ENCODE peak calls at places on chromosome 9, in eight cellular contexts. D is MM.1S; G is iris pigment epithelial cell; P is HEK293T; K is dorsolateral prefrontal cortex; N is mucosa of descending colon; E is activated B cell treated with CpG ODN at 0.5 μM for 24 hours; X is stimulated activated CD8-positive, alpha-beta memory T cell treated with anti-CD3 and anti-CD28 coated beads, Interleukin-2, amount 100 ng/mL, for 48 hours. M is an unnamed sample.
A peak's percentile ranks its signal among the peaks of the same experiment; 100 is the strongest.

GRCh38 chr9:85731128-85731630 is 10.6 kb downstream of the AGTPBP1 start:
- DNase-seq in G (no peak), K (no peak), N (no peak), X (no peak), E (no peak), P (no peak), D (no peak), M (no peak)

GRCh38 chr9:79555474-79555873 is 16.3 kb upstream of the TLE4 start:
- DNase-seq in K (no peak), N (no peak), E (no peak), P (no peak), G (no peak), X (no peak), D (no peak), M (no peak)

GRCh38 chr9:132935021-132935420 is 9.4 kb downstream of the TSC1 start:
- DNase-seq in N (no peak), X (no peak), K (no peak), D (no peak), P (no peak), E (no peak), G (no peak), M (no peak)

GRCh38 chr9:19030899-19031298 is 2.1 kb downstream of the SAXO1 start:
- DNase-seq in K (no peak), G (no peak), D (no peak), X (no peak), E (no peak), P (no peak), N (no peak), M (no peak)

GRCh38 chr9:27278374-27278773 is 18.6 kb downstream of the EQTN start:
- DNase-seq in E (no peak), K (no peak), D (no peak), G (no peak), P (no peak), X (no peak), N (no peak), M (no peak)

GRCh38 chr9:4315582-4316215 is 15.8 kb upstream of the GLIS3 start:
- DNase-seq in K (peak; percentile 70), P (peak; percentile 62), G (peak; percentile 78), N (peak; percentile 86), X (peak; percentile 63), E (peak; percentile 36), D (peak; percentile 74), M (peak; percentile 81)

GRCh38 chr9:107158321-107158720 is 124.8 kb upstream of the RAD23B start:
- DNase-seq in G (peak; percentile 58), N (no peak), D (no peak), K (no peak), X (no peak), E (no peak), P (peak; percentile 52), M (no peak)

GRCh38 chr9:18826248-18826647 is 206.8 kb downstream of the SAXO1 start:
- DNase-seq in D (no peak), K (no peak), E (no peak), P (no peak), N (no peak), G (no peak), X (no peak), M (no peak)

GRCh38 chr9:14308751-14309140 is 5.2 kb downstream of the NFIB start:
- DNase-seq in X (no peak), G (no peak), N (no peak), E (no peak), K (no peak), D (no peak), P (no peak), M (no peak)

GRCh38 chr9:69425402-69425801 is 100.4 kb downstream of the ENTREP1 start:
- DNase-seq in N (no peak), G (no peak), E (no peak), K (peak; percentile 57), D (no peak), P (no peak), X (no peak), M (no peak)

GRCh38 chr9:22416692-22417060 is 29.9 kb upstream of the DMRTA1 start:
- DNase-seq in E (no peak), N (no peak), X (no peak), D (no peak), G (peak; percentile 71), P (no peak), K (no peak), M (no peak)

GRCh38 chr9:98846081-98846480 is 38.6 kb downstream of the GALNT12 start:
- DNase-seq in K (no peak), D (no peak), E (no peak), X (no peak), P (no peak), N (no peak), G (no peak), M (no peak)

GRCh38 chr9:111839387-111839786 is 44.6 kb upstream of the SHOC1 start:
- DNase-seq in D (no peak), K (no peak), N (no peak), E (no peak), G (peak; percentile 86), X (no peak), P (no peak), M (peak; percentile 70)

GRCh38 chr9:93450817-93451761 is at the start of gene FAM120A:
- DNase-seq in D (peak; percentile 85), K (no peak), G (peak; percentile 79), X (peak; percentile 65), P (peak; percentile 74), N (peak; percentile 88), E (peak; percentile 68), M (peak; percentile 90)

GRCh38 chr9:22657713-22658112 is 211.1 kb downstream of the DMRTA1 start:
- DNase-seq in X (no peak), P (no peak), K (no peak), D (no peak), N (no peak), G (no peak), E (no peak), M (no peak)

GRCh38 chr9:98943682-98944129 is at the start of gene COL15A1:
- DNase-seq in G (peak; percentile 13), N (no peak), D (no peak), P (peak; percentile 41), E (no peak), K (no peak), X (no peak), M (peak; percentile 66)

GRCh38 chr9:81682797-81683196 is 6.5 kb downstream of the TLE1 start:
- DNase-seq in D (no peak), K (no peak), N (peak; percentile 39), G (peak; percentile 68), E (no peak), P (no peak), X (no peak), M (no peak)

GRCh38 chr9:83070257-83070656 is 7.3 kb upstream of the RASEF start:
- DNase-seq in P (no peak), X (no peak), G (peak; percentile 35), E (no peak), N (no peak), D (no peak), K (no peak), M (no peak)

GRCh38 chr9:121622842-121623203 is 28.6 kb upstream of the DAB2IP start:
- DNase-seq in G (peak; percentile 41), X (no peak), D (no peak), P (no peak), N (no peak), K (no peak), E (no peak), M (no peak)

GRCh38 chr9:113274474-113275146 is 762 bp downstream of the CDC26 start:
- DNase-seq in P (peak; percentile 55), D (peak; percentile 74), X (no peak), G (peak; percentile 57), N (no peak), E (no peak), K (no peak), M (no peak)

GRCh38 chr9:113254991-113255390 is 20.4 kb downstream of the CDC26 start:
- DNase-seq in K (no peak), D (no peak), E (no peak), N (no peak), X (no peak), P (no peak), G (no peak), M (no peak)

GRCh38 chr9:16445141-16445920 is 425.1 kb downstream of the BNC2 start:
- DNase-seq in D (no peak), N (no peak), G (peak; percentile 78), K (no peak), X (no peak), P (no peak), E (no peak), M (no peak)

GRCh38 chr9:138003485-138004190 is 126.1 kb downstream of the CACNA1B start:
- DNase-seq in E (no peak), D (no peak), G (no peak), N (no peak), K (no peak), X (no peak), P (no peak), M (no peak)

GRCh38 chr9:16705121-16705604 is 165.3 kb downstream of the BNC2 start:
- DNase-seq in K (no peak), E (no peak), D (no peak), N (peak; percentile 53), G (peak; percentile 89), X (no peak), P (peak; percentile 50), M (peak; percentile 89)

GRCh38 chr9:110214090-110214489 is 6.1 kb upstream of the C9orf152 start:
- DNase-seq in E (no peak), N (no peak), D (no peak), K (no peak), P (no peak), G (no peak), X (no peak), M (no peak)

GRCh38 chr9:130069048-130069447 is 15.3 kb downstream of the GPR107 start:
- DNase-seq in N (no peak), D (no peak), X (no peak), E (no peak), G (no peak), P (no peak), K (no peak), M (no peak)

GRCh38 chr9:136010615-136011341 is 49.6 kb upstream of the UBAC1 start:
- DNase-seq in N (no peak), D (no peak), P (no peak), K (no peak), E (no peak), G (no peak), X (no peak), M (peak; percentile 60)

GRCh38 chr9:28155671-28156070 is 582.4 kb upstream of the C9orf72 start:
- DNase-seq in G (no peak), P (no peak), D (no peak), N (no peak), K (no peak), E (no peak), X (no peak), M (no peak)

GRCh38 chr9:82148849-82149544 is 160.4 kb downstream of the SPATA31D1 start:
- DNase-seq in P (peak; percentile 32), E (no peak), G (peak; percentile 66), N (no peak), D (no peak), X (no peak), K (no peak), M (no peak)

M was measured in Right ventricle myocardium inferior.